ENCODE peak calls at places on chromosomes 5 and 9, in five cellular contexts. One of them, this sample, is unnamed.

GRCh38 chr9:133981958-133982681 is 10.0 kb downstream of the VAV2 start:
- DNase-seq in IMR-90: no peak
- DNase-seq in mesenchymal stem cell: no peak
- DNase-seq in H9: no peak
- DNase-seq in mesendoderm: peak
- DNase-seq in this sample: no peak

GRCh38 chr5:102801375-102801774 is 46.3 kb downstream of the PAM start:
- DNase-seq in mesendoderm: no peak
- DNase-seq in H9: no peak
- DNase-seq in mesenchymal stem cell: no peak
- DNase-seq in IMR-90: no peak
- DNase-seq in this sample: no peak

GRCh38 chr9:137945581-137945980 is 68.0 kb downstream of the CACNA1B start:
- DNase-seq in IMR-90: no peak
- DNase-seq in H9: no peak
- DNase-seq in mesendoderm: peak
- DNase-seq in mesenchymal stem cell: peak
- DNase-seq in this sample: no peak

GRCh38 chr9:84668204-84669007 is 1.1 kb upstream of the NTRK2 start:
- DNase-seq in H9: peak
- DNase-seq in IMR-90: peak
- DNase-seq in mesenchymal stem cell: peak
- DNase-seq in mesendoderm: peak
- DNase-seq in this sample: peak

GRCh38 chr9:70438341-70438924 is 24.0 kb upstream of the KLF9 start:
- DNase-seq in IMR-90: peak
- DNase-seq in H9: no peak
- DNase-seq in mesenchymal stem cell: peak
- DNase-seq in mesendoderm: peak
- DNase-seq in this sample: no peak

GRCh38 chr5:34717426-34718327 is 61.5 kb downstream of the RAI14 start:
- DNase-seq in H9: peak
- DNase-seq in IMR-90: peak
- DNase-seq in mesendoderm: peak
- DNase-seq in mesenchymal stem cell: peak
- DNase-seq in this sample: peak

GRCh38 chr9:109779711-109780452 is at the start of gene PALM2AKAP2:
- DNase-seq in mesenchymal stem cell: peak
- DNase-seq in IMR-90: peak
- DNase-seq in H9: peak
- DNase-seq in mesendoderm: peak
- DNase-seq in this sample: peak

GRCh38 chr9:89440548-89440947 is 57.4 kb downstream of the SEMA4D start:
- DNase-seq in mesendoderm: no peak
- DNase-seq in H9: no peak
- DNase-seq in IMR-90: no peak
- DNase-seq in mesenchymal stem cell: no peak
- DNase-seq in this sample: no peak

GRCh38 chr9:123652416-123652815 is 277.5 kb downstream of the DENND1A start:
- DNase-seq in IMR-90: no peak
- DNase-seq in mesenchymal stem cell: no peak
- DNase-seq in H9: no peak
- DNase-seq in mesendoderm: no peak
- DNase-seq in this sample: no peak

GRCh38 chr9:37061763-37062162 is 27.7 kb upstream of the PAX5 start:
- DNase-seq in mesendoderm: no peak
- DNase-seq in mesenchymal stem cell: peak
- DNase-seq in H9: no peak
- DNase-seq in IMR-90: peak
- DNase-seq in this sample: no peak

GRCh38 chr5:160555836-160556660 is 134.4 kb downstream of the PTTG1 start:
- DNase-seq in mesenchymal stem cell: no peak
- DNase-seq in IMR-90: no peak
- DNase-seq in H9: no peak
- DNase-seq in mesendoderm: no peak
- DNase-seq in this sample: no peak

GRCh38 chr5:151740336-151740942 is 18.0 kb downstream of the ATOX1 start:
- DNase-seq in IMR-90: peak
- DNase-seq in mesendoderm: peak
- DNase-seq in H9: peak
- DNase-seq in mesenchymal stem cell: peak
- DNase-seq in this sample: peak

GRCh38 chr5:125160787-125161502 is 414.5 kb upstream of the ZNF608 start:
- DNase-seq in H9: peak
- DNase-seq in mesenchymal stem cell: peak
- DNase-seq in mesendoderm: peak
- DNase-seq in IMR-90: peak
- DNase-seq in this sample: peak

GRCh38 chr9:20990867-20991266 is 40.6 kb downstream of the HACD4 start:
- DNase-seq in IMR-90: no peak
- DNase-seq in mesenchymal stem cell: no peak
- DNase-seq in mesendoderm: no peak
- DNase-seq in H9: no peak
- DNase-seq in this sample: no peak

GRCh38 chr9:121260457-121261106 is 7.4 kb upstream of the GSN start:
- DNase-seq in H9: no peak
- DNase-seq in IMR-90: no peak
- DNase-seq in mesenchymal stem cell: no peak
- DNase-seq in mesendoderm: no peak
- DNase-seq in this sample: no peak

GRCh38 chr5:181043285-181044092 is 3.4 kb downstream of the BTNL9 start:
- DNase-seq in mesenchymal stem cell: no peak
- DNase-seq in IMR-90: no peak
- DNase-seq in mesendoderm: peak
- DNase-seq in H9: no peak
- DNase-seq in this sample: no peak

GRCh38 chr5:132495672-132496630 is 5.4 kb upstream of the IRF1 start:
- DNase-seq in H9: peak
- DNase-seq in IMR-90: peak
- DNase-seq in mesendoderm: peak
- DNase-seq in mesenchymal stem cell: peak
- DNase-seq in this sample: no peak

GRCh38 chr5:108735790-108736189 is 11.9 kb upstream of the FER start:
- DNase-seq in mesenchymal stem cell: peak
- DNase-seq in H9: no peak
- DNase-seq in IMR-90: peak
- DNase-seq in mesendoderm: peak
- DNase-seq in this sample: no peak

GRCh38 chr5:147876141-147876540 is 2.4 kb upstream of the SCGB3A2 start:
- DNase-seq in IMR-90: no peak
- DNase-seq in mesenchymal stem cell: no peak
- DNase-seq in H9: no peak
- DNase-seq in mesendoderm: no peak
- DNase-seq in this sample: no peak
- H2AK5ac ChIP-seq in IMR-90: no peak
- H2AK5ac ChIP-seq in mesenchymal stem cell: no peak
- H2AK5ac ChIP-seq in H9: no peak
- H2AK5ac ChIP-seq in mesendoderm: no peak
- H2AK5ac ChIP-seq in this sample: no peak

DNA sequence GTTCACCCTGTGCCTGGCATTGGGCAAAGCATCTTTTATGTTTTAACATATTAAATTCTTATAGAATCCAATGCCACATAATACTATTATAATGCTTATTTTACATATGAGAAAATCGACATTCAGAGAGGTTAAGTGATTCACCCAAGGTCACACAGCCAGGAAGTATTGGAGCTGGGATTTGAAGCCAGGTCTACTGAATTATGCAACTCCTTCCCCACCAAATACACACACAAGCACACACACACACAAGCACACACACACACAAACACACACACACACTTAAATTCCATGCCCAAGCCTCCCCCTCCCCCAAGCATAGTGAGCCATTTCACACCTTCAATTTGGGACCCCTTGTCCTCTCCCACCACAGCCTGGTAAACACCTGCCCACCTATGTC is 37.4 kb downstream of the UBE2QL1 start:
- DNase-seq in mesendoderm: no peak
- DNase-seq in IMR-90: no peak
- DNase-seq in mesenchymal stem cell: no peak
- DNase-seq in H9: no peak
- DNase-seq in this sample: no peak
- H2AK5ac ChIP-seq in mesendoderm: no peak
- H2AK5ac ChIP-seq in IMR-90: no peak
- H2AK5ac ChIP-seq in mesenchymal stem cell: no peak
- H2AK5ac ChIP-seq in H9: no peak
- H2AK5ac ChIP-seq in this sample: no peak

GRCh38 chr9:85726737-85727136 is 15.0 kb downstream of the AGTPBP1 start:
- DNase-seq in mesenchymal stem cell: no peak
- DNase-seq in H9: no peak
- DNase-seq in mesendoderm: no peak
- DNase-seq in IMR-90: no peak
- DNase-seq in this sample: no peak

GRCh38 chr9:85717220-85717619 is 24.5 kb downstream of the AGTPBP1 start:
- DNase-seq in mesenchymal stem cell: no peak
- DNase-seq in IMR-90: no peak
- DNase-seq in mesendoderm: no peak
- DNase-seq in H9: no peak
- DNase-seq in this sample: no peak

GRCh38 chr9:85727500-85727899 is 14.3 kb downstream of the AGTPBP1 start:
- DNase-seq in mesenchymal stem cell: no peak
- DNase-seq in IMR-90: no peak
- DNase-seq in mesendoderm: peak
- DNase-seq in H9: no peak
- DNase-seq in this sample: no peak

GRCh38 chr9:85723220-85723619 is 18.5 kb downstream of the AGTPBP1 start:
- DNase-seq in H9: peak
- DNase-seq in mesendoderm: peak
- DNase-seq in mesenchymal stem cell: no peak
- DNase-seq in IMR-90: no peak
- DNase-seq in this sample: no peak
- H2AK5ac ChIP-seq in H9: no peak
- H2AK5ac ChIP-seq in mesendoderm: no peak
- H2AK5ac ChIP-seq in mesenchymal stem cell: no peak
- H2AK5ac ChIP-seq in IMR-90: no peak
- H2AK5ac ChIP-seq in this sample: no peak

GRCh38 chr5:142428036-142428772 is 103.4 kb upstream of the SPRY4 start:
- DNase-seq in IMR-90: no peak
- DNase-seq in mesenchymal stem cell: no peak
- DNase-seq in mesendoderm: no peak
- DNase-seq in H9: no peak
- DNase-seq in this sample: no peak

GRCh38 chr5:142426129-142426641 is 101.4 kb upstream of the SPRY4 start:
- DNase-seq in mesendoderm: peak
- DNase-seq in IMR-90: peak
- DNase-seq in mesenchymal stem cell: peak
- DNase-seq in H9: no peak
- DNase-seq in this sample: no peak

GRCh38 chr5:142427529-142427928 is 102.7 kb upstream of the SPRY4 start:
- DNase-seq in mesenchymal stem cell: peak
- DNase-seq in IMR-90: no peak
- DNase-seq in H9: no peak
- DNase-seq in mesendoderm: no peak
- DNase-seq in this sample: no peak

GRCh38 chr5:142425286-142426065 is 100.7 kb upstream of the SPRY4 start:
- DNase-seq in mesendoderm: no peak
- DNase-seq in IMR-90: peak
- DNase-seq in mesenchymal stem cell: peak
- DNase-seq in H9: no peak
- DNase-seq in this sample: no peak

DNA sequence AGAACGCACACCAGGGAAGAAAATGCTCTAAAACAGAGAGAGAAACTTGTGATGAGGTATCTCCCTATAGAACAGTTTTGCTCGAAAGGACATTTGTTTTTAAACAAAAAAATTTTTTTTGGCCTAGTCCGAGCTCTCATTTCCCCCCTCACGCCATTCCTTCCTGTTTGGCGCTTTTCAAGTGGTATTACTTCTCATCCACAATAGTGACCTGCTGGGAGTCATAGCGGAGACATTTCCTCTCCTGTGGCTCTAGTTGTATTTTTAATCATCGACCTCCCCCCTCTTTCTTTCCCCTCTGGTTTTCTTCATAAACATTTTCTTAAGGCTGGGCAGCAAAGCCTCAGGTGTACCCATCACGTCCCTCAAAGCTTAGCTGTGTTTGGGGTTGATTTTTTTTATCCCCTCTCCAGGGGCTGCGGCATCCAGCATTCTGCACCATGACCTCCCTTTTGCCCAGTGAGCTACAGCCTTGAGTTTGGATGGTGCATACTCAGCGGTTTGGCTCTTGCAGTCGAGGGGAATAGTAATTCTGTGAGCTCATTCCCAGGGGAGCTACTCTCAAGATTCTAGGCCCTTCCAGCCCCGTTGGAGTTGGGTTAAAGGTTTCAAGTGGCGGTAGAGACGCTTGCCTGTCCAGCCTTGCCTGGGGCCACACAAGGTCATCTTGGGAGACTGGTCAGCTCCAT is 102.0 kb upstream of the SPRY4 start:
- DNase-seq in IMR-90: no peak
- DNase-seq in mesenchymal stem cell: peak
- DNase-seq in H9: no peak
- DNase-seq in mesendoderm: no peak
- DNase-seq in this sample: no peak
- H2AK5ac ChIP-seq in IMR-90: no peak
- H2AK5ac ChIP-seq in mesenchymal stem cell: no peak
- H2AK5ac ChIP-seq in H9: no peak
- H2AK5ac ChIP-seq in mesendoderm: no peak
- H2AK5ac ChIP-seq in this sample: no peak

GRCh38 chr5:116529615-116530014 is 45.0 kb downstream of the SEMA6A start:
- DNase-seq in mesendoderm: no peak
- DNase-seq in H9: no peak
- DNase-seq in mesenchymal stem cell: no peak
- DNase-seq in IMR-90: no peak
- DNase-seq in this sample: no peak
- H2AK5ac ChIP-seq in mesendoderm: no peak
- H2AK5ac ChIP-seq in H9: no peak
- H2AK5ac ChIP-seq in mesenchymal stem cell: peak
- H2AK5ac ChIP-seq in IMR-90: no peak
- H2AK5ac ChIP-seq in this sample: no peak

DNA sequence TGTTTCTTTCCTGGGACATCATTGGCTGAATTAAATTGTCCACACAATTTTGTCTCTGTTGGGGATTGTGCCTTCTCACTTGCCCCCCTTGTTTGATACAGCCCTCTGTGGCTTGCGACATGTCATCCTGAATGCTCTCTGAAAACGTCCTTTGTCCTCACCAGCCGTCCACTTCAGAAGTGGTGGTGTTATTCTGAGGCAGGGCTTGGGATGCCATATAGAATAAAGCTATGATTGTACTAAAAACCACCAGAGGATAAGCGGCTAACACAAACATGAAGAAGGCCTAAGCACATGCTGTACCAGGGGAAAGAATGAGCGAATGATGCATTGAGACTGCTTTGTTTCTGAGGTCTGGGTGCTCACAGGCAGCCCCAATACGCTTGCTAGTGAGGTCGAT is 3.5 kb upstream of the SNX30 start:
- DNase-seq in IMR-90: no peak
- DNase-seq in mesenchymal stem cell: no peak
- DNase-seq in H9: no peak
- DNase-seq in mesendoderm: no peak
- DNase-seq in this sample: no peak
- H2AK5ac ChIP-seq in IMR-90: no peak
- H2AK5ac ChIP-seq in mesenchymal stem cell: no peak
- H2AK5ac ChIP-seq in H9: no peak
- H2AK5ac ChIP-seq in mesendoderm: no peak
- H2AK5ac ChIP-seq in this sample: no peak

GRCh38 chr5:170749911-170750431 is 33.6 kb upstream of the GABRP start:
- DNase-seq in mesenchymal stem cell: no peak
- DNase-seq in IMR-90: no peak
- DNase-seq in mesendoderm: no peak
- DNase-seq in H9: peak
- DNase-seq in this sample: no peak
- H2AK5ac ChIP-seq in mesenchymal stem cell: no peak
- H2AK5ac ChIP-seq in IMR-90: no peak
- H2AK5ac ChIP-seq in mesendoderm: no peak
- H2AK5ac ChIP-seq in H9: no peak
- H2AK5ac ChIP-seq in this sample: no peak

This sample was measured in neuronal stem cell.